ENCODE peak calls at places on chromosomes 6 and 20, in seven cellular contexts. L is heart left ventricle, Q is lower leg skin, F is GM12891, D is tibial nerve, V is HCT116, G is esophagus squamous epithelium. X is an unnamed sample.

GRCh38 chr6:87078983-87079616 is 15.8 kb downstream of the CGA start:
- DNase-seq in Q (peak), G (no peak), V (peak), F (peak), D (peak), L (peak), X (peak)

GRCh38 chr6:128112494-128112893 is 211.6 kb upstream of the THEMIS start:
- DNase-seq in G (no peak), F (no peak), L (no peak), D (no peak), V (no peak), Q (no peak), X (no peak)

GRCh38 chr6:422423-423061 is 31.0 kb downstream of the IRF4 start:
- DNase-seq in V (no peak), L (no peak), Q (no peak), D (no peak), G (no peak), F (peak), X (no peak)

GRCh38 chr6:138909511-138909910 is 78.5 kb downstream of the REPS1 start:
- DNase-seq in F (no peak), L (no peak), G (no peak), Q (no peak), V (no peak), D (no peak), X (no peak)

GRCh38 chr6:33897193-33897479 is 93.3 kb upstream of the MLN start:
- DNase-seq in L (no peak), D (no peak), F (no peak), G (no peak), V (no peak), Q (no peak), X (no peak)

GRCh38 chr6:150499882-150500312 is 99.8 kb upstream of the PLEKHG1 start:
- DNase-seq in L (no peak), D (no peak), F (no peak), G (no peak), V (no peak), Q (no peak), X (peak)

GRCh38 chr6:23526519-23526918 is 599.5 kb upstream of the NRSN1 start:
- DNase-seq in F (no peak), G (no peak), L (no peak), D (no peak), V (no peak), Q (no peak), X (no peak)

GRCh38 chr6:90175627-90176538 is 120.8 kb downstream of the BACH2 start:
- DNase-seq in D (no peak), L (no peak), V (no peak), F (no peak), G (no peak), Q (no peak), X (no peak)

GRCh38 chr20:15759546-15760216 is 813.6 kb downstream of the KIF16B start:
- DNase-seq in L (no peak), Q (no peak), G (no peak), V (no peak), F (no peak), D (no peak), X (no peak)

GRCh38 chr6:85966859-85967258 is 324.2 kb upstream of the SYNCRIP start:
- DNase-seq in V (no peak), G (no peak), Q (no peak), D (no peak), L (no peak), F (no peak), X (no peak)

GRCh38 chr20:33199026-33199425 is 18.1 kb upstream of the BPIFA3 start:
- DNase-seq in F (no peak), G (no peak), D (no peak), L (no peak), Q (no peak), V (no peak), X (no peak)

GRCh38 chr6:26347699-26348098 is 17.3 kb upstream of the BTN3A2 start:
- DNase-seq in G (no peak), F (no peak), D (no peak), V (no peak), Q (no peak), L (no peak), X (no peak)

GRCh38 chr6:16498237-16498636 is 259.9 kb downstream of the GMPR start:
- DNase-seq in Q (no peak), G (no peak), V (no peak), F (no peak), L (no peak), D (no peak), X (no peak)

GRCh38 chr6:153958860-153959259 is 80.2 kb upstream of the OPRM1 start:
- DNase-seq in F (no peak), Q (no peak), V (no peak), L (no peak), G (no peak), D (no peak), X (no peak)

GRCh38 chr6:12577124-12577845 is 139.3 kb upstream of the PHACTR1 start:
- DNase-seq in F (no peak), L (no peak), V (no peak), D (no peak), G (no peak), Q (no peak), X (no peak)

GRCh38 chr6:797479-798077 is 104.6 kb upstream of the EXOC2 start:
- DNase-seq in V (peak), G (no peak), F (no peak), D (no peak), Q (no peak), L (no peak), X (peak)

GRCh38 chr6:141548969-141549368 is 583.8 kb upstream of the GJE1 start:
- DNase-seq in L (no peak), V (no peak), G (no peak), F (no peak), Q (no peak), D (no peak), X (no peak)

GRCh38 chr20:17542993-17543412 is 11.8 kb upstream of the BFSP1 start:
- DNase-seq in D (no peak), F (no peak), V (no peak), L (no peak), Q (no peak), G (no peak), X (no peak)

GRCh38 chr20:41245086-41245707 is 72.3 kb downstream of the ZHX3 start:
- DNase-seq in L (no peak), G (no peak), F (no peak), V (no peak), D (no peak), Q (no peak), X (no peak)

GRCh38 chr6:122276637-122277036 is 122.8 kb upstream of the HSF2 start:
- DNase-seq in Q (no peak), V (no peak), F (no peak), G (no peak), L (no peak), D (no peak), X (no peak)

GRCh38 chr20:11769825-11770224 is 147.9 kb upstream of the BTBD3 start:
- DNase-seq in Q (no peak), D (no peak), G (no peak), L (no peak), V (no peak), F (no peak), X (no peak)

GRCh38 chr6:125871365-125871764 is 80.6 kb downstream of the NCOA7 start:
- DNase-seq in Q (no peak), F (no peak), D (no peak), V (no peak), L (no peak), G (no peak), X (peak)

GRCh38 chr6:41939091-41939847 is 2.3 kb downstream of the CCND3 start:
- DNase-seq in D (no peak), G (no peak), L (peak), F (no peak), Q (peak), V (no peak), X (peak)

GRCh38 chr6:166341464-166341863 is 881 bp downstream of the SFT2D1 start:
- DNase-seq in Q (no peak), V (no peak), G (no peak), D (no peak), L (no peak), F (no peak), X (peak)

GRCh38 chr20:63978319-63979220 is 872 bp downstream of the SAMD10 start:
- DNase-seq in F (peak), V (no peak), Q (peak), L (peak), G (no peak), D (no peak), X (peak)

GRCh38 chr6:3403244-3404154 is 53.4 kb downstream of the SLC22A23 start:
- DNase-seq in G (no peak), Q (peak), V (no peak), L (no peak), D (no peak), F (no peak), X (no peak)
- TF ChIP-seq POLR2A in G (no peak), Q (no peak), V (no peak), L (no peak), D (no peak), F (no peak), X (no peak)

DNA sequence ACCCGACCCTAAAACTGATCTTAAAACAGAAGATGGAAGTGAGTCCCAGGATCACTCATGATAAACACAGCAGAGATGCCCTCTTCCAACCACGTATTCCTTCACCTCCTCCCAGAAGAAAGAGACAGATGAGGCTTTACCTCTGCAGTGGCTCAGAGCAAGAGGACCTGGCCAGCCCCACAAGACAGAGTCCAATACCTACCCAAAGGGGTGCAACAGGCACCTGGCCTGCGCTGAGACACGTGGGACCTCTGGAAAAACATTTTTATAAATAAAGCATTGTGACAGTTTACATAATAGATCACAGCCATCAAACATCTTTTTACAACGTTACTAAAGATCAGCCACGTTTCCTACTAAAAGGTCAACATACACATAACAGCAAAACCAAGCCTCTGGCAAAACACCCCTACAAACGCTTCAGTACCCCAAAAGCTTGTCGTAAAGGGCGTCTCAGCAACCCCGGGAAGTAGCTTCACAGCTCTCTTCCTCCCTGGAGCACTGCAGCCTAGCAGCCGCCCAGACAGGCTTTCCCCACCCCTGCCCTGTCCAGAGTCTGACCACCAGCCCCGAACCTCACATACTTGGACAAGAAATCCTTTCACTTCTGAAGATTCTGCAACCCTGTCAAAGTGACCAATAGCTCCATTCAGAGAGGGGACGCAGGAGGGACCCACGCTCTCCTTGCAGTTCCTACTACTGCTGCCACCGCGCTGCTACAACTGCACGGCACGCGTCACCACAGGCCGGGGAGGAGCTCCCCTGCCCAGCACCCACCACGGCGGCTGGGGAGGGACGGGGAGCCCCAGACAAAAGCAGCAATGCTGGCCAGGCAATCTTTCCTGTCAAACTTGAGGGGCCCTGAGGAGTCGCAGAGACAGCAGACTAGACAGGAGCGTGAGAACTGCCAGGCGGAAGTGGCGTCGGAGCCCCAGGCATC is 2.8 kb downstream of the TAF4 start:
- DNase-seq in V (no peak), L (no peak), D (no peak), F (no peak), Q (no peak), G (no peak), X (no peak)
- TF ChIP-seq POLR2A in V (no peak), L (no peak), D (no peak), F (no peak), Q (no peak), G (no peak), X (no peak)

GRCh38 chr6:131390322-131390721 is 182.7 kb upstream of the ARG1 start:
- DNase-seq in D (no peak), V (no peak), G (no peak), L (no peak), Q (no peak), F (no peak), X (no peak)

GRCh38 chr6:131394768-131395432 is 178.1 kb upstream of the ARG1 start:
- DNase-seq in D (no peak), Q (no peak), G (no peak), V (no peak), F (no peak), L (no peak), X (no peak)

GRCh38 chr6:131398176-131398575 is 174.8 kb upstream of the ARG1 start:
- DNase-seq in D (no peak), F (no peak), V (no peak), Q (no peak), L (no peak), G (no peak), X (no peak)

GRCh38 chr6:131387706-131388455 is 185.1 kb upstream of the ARG1 start:
- DNase-seq in V (no peak), D (no peak), G (no peak), F (no peak), Q (no peak), L (no peak), X (no peak)

GRCh38 chr6:131393433-131393832 is 179.6 kb upstream of the ARG1 start:
- DNase-seq in Q (no peak), G (no peak), V (no peak), L (no peak), D (no peak), F (no peak), X (no peak)
- TF ChIP-seq POLR2A in Q (no peak), G (no peak), V (no peak), L (no peak), D (no peak), F (no peak), X (no peak)

DNA sequence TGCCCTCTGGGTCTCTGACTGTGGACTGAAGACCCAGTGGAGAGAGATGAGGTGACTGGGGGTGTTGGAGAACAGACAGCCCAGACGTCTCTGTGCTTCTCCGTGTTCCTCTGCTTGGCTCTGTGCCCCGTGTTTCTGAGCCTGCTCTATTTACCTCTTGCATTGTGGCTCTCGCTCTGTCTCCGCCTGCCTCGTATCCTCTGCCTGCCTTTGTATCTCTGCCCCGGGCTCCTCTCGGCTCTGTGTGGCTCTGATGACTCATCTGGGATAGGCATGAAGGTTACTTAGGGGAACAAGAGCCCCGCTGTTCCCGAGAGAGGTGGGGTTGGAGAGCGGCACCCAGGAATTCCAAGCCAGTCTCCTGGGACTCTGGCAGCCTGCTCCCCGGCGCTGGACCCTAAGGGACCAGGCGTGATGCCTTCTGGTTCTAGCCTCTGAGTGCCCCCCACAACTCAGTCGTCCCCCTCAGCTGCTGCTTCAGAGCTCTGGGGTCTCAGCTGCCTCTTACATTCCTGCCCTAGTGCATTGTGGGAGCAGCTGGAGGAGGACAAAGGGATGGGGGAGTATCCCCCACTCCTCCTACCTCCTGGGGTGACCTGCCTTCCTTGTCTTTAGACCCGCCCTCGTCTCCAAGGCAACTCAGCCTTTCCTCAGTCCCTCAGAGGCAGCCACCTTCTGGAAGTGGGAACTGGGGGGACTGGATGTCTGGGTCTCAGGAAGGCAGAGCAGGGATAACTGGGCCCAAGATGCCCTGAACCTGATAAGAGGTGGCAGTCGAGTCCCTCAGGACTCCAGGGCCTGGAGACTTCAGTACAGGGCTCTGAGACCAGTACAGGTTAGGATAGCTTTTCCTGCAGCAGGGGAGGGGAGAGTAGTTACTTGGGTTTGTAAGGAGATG is 1.9 kb downstream of the DDR1 start:
- DNase-seq in G (no peak), L (peak), Q (peak), D (no peak), F (no peak), V (peak), X (no peak)
- TF ChIP-seq POLR2A in G (no peak), L (no peak), Q (no peak), D (no peak), F (no peak), V (no peak), X (no peak)